ENCODE peak calls at places on chromosomes 13 and 19, in nine cellular contexts. I is AG10803, A is fibroblast of lung, N is thoracic aorta, M is HCT116, Z is SK-N-SH, H is psoas muscle, P is esophagus squamous epithelium, C is endodermal cell. B is an unnamed sample.

GRCh38 chr13:70333752-70334151 is 225.5 kb upstream of the KLHL1 start:
- DNase-seq in M (no peak), C (no peak), N (no peak), Z (no peak), I (no peak), A (no peak), H (no peak), P (no peak), B (no peak)

GRCh38 chr13:109666656-109667448 is 119.5 kb downstream of the IRS2 start:
- DNase-seq in H (no peak), P (no peak), A (peak), N (no peak), M (no peak), I (peak), Z (peak), C (no peak), B (peak)

GRCh38 chr19:32976223-32976805 is 4.3 kb downstream of the FAAP24 start:
- DNase-seq in A (peak), N (no peak), H (peak), I (peak), P (no peak), M (peak), C (peak), Z (peak), B (peak)

GRCh38 chr19:45817010-45817724 is 2.1 kb upstream of the RSPH6A start:
- DNase-seq in H (peak), M (peak), I (peak), C (peak), N (peak), Z (peak), A (peak), P (peak), B (peak)

GRCh38 chr13:110303644-110304043 is 3.3 kb downstream of the COL4A1 start:
- DNase-seq in N (no peak), I (no peak), M (no peak), A (no peak), H (no peak), Z (no peak), C (no peak), P (no peak), B (no peak)

GRCh38 chr13:97914537-97914936 is 38.9 kb upstream of the IPO5 start:
- DNase-seq in P (no peak), I (peak), Z (no peak), C (no peak), A (peak), M (no peak), H (no peak), N (no peak), B (no peak)

GRCh38 chr13:72029981-72030380 is 163.0 kb upstream of the DACH1 start:
- DNase-seq in Z (no peak), I (no peak), A (no peak), N (no peak), H (no peak), M (no peak), C (no peak), P (no peak), B (no peak)

GRCh38 chr13:51825165-51825592 is 19.8 kb downstream of the TMEM272 start:
- DNase-seq in N (no peak), M (no peak), P (no peak), Z (no peak), I (peak), H (no peak), A (peak), C (no peak), B (peak)

GRCh38 chr19:6066661-6067646 is 43.3 kb downstream of the RFX2 start:
- DNase-seq in M (no peak), H (peak), N (peak), C (peak), A (peak), Z (peak), P (peak), I (peak), B (peak)

GRCh38 chr19:49451430-49452181 is at the start of gene PIH1D1:
- DNase-seq in A (peak), N (peak), Z (peak), P (peak), M (peak), C (peak), I (peak), H (peak), B (peak)

GRCh38 chr13:110127986-110128511 is 178.9 kb downstream of the COL4A1 start:
- DNase-seq in Z (no peak), I (peak), M (no peak), H (no peak), A (peak), N (no peak), P (no peak), C (no peak), B (peak)

GRCh38 chr13:101757446-101758039 is 305.1 kb downstream of the ITGBL1 start:
- DNase-seq in N (no peak), A (peak), M (no peak), Z (peak), P (no peak), C (no peak), H (no peak), I (peak), B (peak)

GRCh38 chr13:79936368-79937136 is 404.4 kb downstream of the SPRY2 start:
- DNase-seq in A (peak), Z (peak), N (peak), C (no peak), P (no peak), I (peak), M (no peak), H (no peak), B (peak)

GRCh38 chr13:26561636-26562537 is 4.4 kb downstream of the WASF3 start:
- DNase-seq in I (peak), H (no peak), M (no peak), N (no peak), P (no peak), A (peak), Z (peak), C (no peak), B (peak)

GRCh38 chr19:51959791-51960190 is 26.8 kb downstream of the ZNF350 start:
- DNase-seq in H (no peak), M (no peak), Z (no peak), A (no peak), N (no peak), C (no peak), P (no peak), I (no peak), B (no peak)

GRCh38 chr13:93800342-93800741 is 573.7 kb downstream of the GPC6 start:
- DNase-seq in N (no peak), P (no peak), M (no peak), A (no peak), I (no peak), H (no peak), C (no peak), Z (no peak), B (no peak)

GRCh38 chr19:35146746-35147466 is 3.9 kb downstream of the FXYD7 start:
- DNase-seq in N (no peak), H (no peak), P (no peak), C (no peak), M (no peak), Z (no peak), I (no peak), A (no peak), B (no peak)

GRCh38 chr13:70162141-70162540 is 53.9 kb upstream of the KLHL1 start:
- DNase-seq in C (peak), N (no peak), I (no peak), Z (no peak), M (no peak), H (no peak), P (no peak), A (no peak), B (no peak)

GRCh38 chr19:18294467-18294864 is 13.0 kb upstream of the JUND start:
- DNase-seq in H (peak), A (peak), C (peak), I (no peak), N (no peak), M (no peak), Z (peak), P (no peak), B (no peak)

GRCh38 chr13:41019027-41019487 is at the start of gene ELF1:
- DNase-seq in N (no peak), M (peak), Z (no peak), A (peak), P (peak), I (peak), C (no peak), H (no peak), B (peak)

GRCh38 chr19:38319421-38320258 is at the start of gene KCNK6:
- DNase-seq in H (peak), P (no peak), M (no peak), N (no peak), C (peak), A (peak), I (peak), Z (peak), B (peak)

GRCh38 chr13:44093607-44094583 is 214.2 kb downstream of the LACC1 start:
- DNase-seq in I (no peak), M (no peak), A (peak), Z (no peak), N (no peak), P (no peak), C (no peak), H (no peak), B (no peak)

GRCh38 chr13:25227690-25228089 is 55.6 kb upstream of the AMER2 start:
- DNase-seq in M (no peak), C (no peak), P (no peak), N (no peak), Z (no peak), H (no peak), I (no peak), A (no peak), B (no peak)

GRCh38 chr19:19305066-19305465 is 15.2 kb downstream of the SUGP1 start:
- DNase-seq in N (no peak), I (no peak), H (no peak), C (no peak), M (no peak), A (no peak), P (no peak), Z (no peak), B (no peak)

GRCh38 chr19:32317045-32317444 is 28.4 kb upstream of the ZNF507 start:
- DNase-seq in N (no peak), A (no peak), P (no peak), M (no peak), C (peak), Z (no peak), H (no peak), I (no peak), B (no peak)

GRCh38 chr19:38713227-38713649 is 31.0 kb downstream of the CAPN12 start:
- DNase-seq in M (no peak), Z (no peak), H (peak), C (no peak), A (no peak), I (no peak), P (no peak), N (no peak), B (no peak)

GRCh38 chr13:101915333-101915732 is 462.9 kb downstream of the ITGBL1 start:
- DNase-seq in M (no peak), C (no peak), Z (peak), P (no peak), N (no peak), I (no peak), A (no peak), H (no peak), B (no peak)

GRCh38 chr19:15124572-15125231 is 17.5 kb downstream of the SYDE1 start:
- DNase-seq in Z (peak), P (no peak), I (no peak), C (no peak), N (no peak), A (no peak), H (peak), M (no peak), B (no peak)

GRCh38 chr19:17337675-17338439 is 504 bp downstream of the GTPBP3 start:
- DNase-seq in A (no peak), Z (peak), N (no peak), P (no peak), C (no peak), M (no peak), H (no peak), I (no peak), B (no peak)

GRCh38 chr19:55552620-55553019 is 7.3 kb upstream of the SBK3 start:
- DNase-seq in I (peak), Z (no peak), C (no peak), P (no peak), H (no peak), A (peak), N (no peak), M (no peak), B (peak)

GRCh38 chr13:106182404-106182803 is 353.1 kb downstream of the EFNB2 start:
- DNase-seq in Z (no peak), M (peak), H (no peak), N (no peak), C (no peak), A (peak), P (no peak), I (peak), B (peak)
- H3K4me3 ChIP-seq in Z (no peak), M (no peak), H (no peak), N (no peak), C (no peak), A (no peak), P (no peak), I (no peak), B (no peak)

DNA sequence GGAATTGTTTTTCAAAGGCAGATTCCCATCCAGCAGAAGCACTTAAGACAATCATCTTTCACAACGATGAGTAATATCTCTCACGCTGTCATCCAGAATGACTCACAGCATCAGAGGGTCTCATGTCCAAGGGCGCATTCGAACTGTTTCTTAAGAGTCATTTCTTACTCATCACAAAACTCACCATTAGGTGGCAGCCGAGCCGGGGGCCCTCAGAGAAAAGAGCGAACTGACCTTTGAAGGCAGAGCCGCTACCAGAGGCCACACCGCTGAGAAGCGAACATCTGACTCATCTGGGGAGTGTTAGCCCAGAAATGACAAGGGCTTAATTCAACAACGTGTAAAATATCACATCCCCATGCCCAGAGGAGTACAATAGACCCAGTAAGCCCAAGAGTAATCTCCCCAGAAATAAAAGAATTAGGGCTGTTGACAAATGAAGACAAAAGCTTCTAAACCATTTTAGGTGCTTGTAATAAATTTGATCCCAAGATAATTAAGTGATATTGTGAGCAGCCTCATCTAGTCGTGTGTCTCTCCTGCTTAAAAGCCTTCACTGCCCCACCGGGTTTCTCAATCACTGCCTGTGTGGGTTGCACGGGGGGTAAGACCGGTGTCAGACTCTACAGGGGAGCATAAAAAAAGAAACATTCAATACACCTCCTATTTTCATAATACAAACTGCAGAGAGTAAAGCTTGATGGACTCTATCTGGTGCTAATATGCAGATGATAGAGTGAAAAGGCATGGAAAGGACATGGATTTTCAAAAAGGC is 96.2 kb downstream of the CYSLTR2 start:
- DNase-seq in M (peak), Z (peak), C (peak), P (peak), N (peak), I (peak), H (peak), A (peak), B (peak)
- TF ChIP-seq CTCF in M (peak), Z (peak), C (peak), P (peak), N (peak), I (peak), H (peak), A (peak), B (peak)

GRCh38 chr19:39996811-39997594 is at the start of gene ZNF546:
- DNase-seq in A (peak), N (peak), Z (peak), I (peak), P (peak), C (peak), H (peak), M (peak), B (peak)
- H3K4me3 ChIP-seq in A (peak), N (peak), Z (peak), I (peak), P (peak), C (peak), H (peak), M (peak), B (peak)

GRCh38 chr13:114089341-114089740 is 43.1 kb downstream of the RASA3 start:
- DNase-seq in M (no peak), H (peak), P (no peak), N (no peak), Z (no peak), I (no peak), A (no peak), C (peak), B (no peak)

GRCh38 chr13:114088863-114089262 is 43.6 kb downstream of the RASA3 start:
- DNase-seq in A (no peak), H (no peak), I (no peak), Z (no peak), N (no peak), P (no peak), M (no peak), C (no peak), B (no peak)

GRCh38 chr13:114087430-114087829 is 45.0 kb downstream of the RASA3 start:
- DNase-seq in P (no peak), H (peak), C (peak), A (no peak), Z (no peak), I (no peak), M (no peak), N (no peak), B (no peak)

GRCh38 chr13:114089751-114090400 is 42.5 kb downstream of the RASA3 start:
- DNase-seq in I (no peak), N (no peak), A (no peak), Z (no peak), H (peak), M (no peak), C (peak), P (no peak), B (no peak)

DNA sequence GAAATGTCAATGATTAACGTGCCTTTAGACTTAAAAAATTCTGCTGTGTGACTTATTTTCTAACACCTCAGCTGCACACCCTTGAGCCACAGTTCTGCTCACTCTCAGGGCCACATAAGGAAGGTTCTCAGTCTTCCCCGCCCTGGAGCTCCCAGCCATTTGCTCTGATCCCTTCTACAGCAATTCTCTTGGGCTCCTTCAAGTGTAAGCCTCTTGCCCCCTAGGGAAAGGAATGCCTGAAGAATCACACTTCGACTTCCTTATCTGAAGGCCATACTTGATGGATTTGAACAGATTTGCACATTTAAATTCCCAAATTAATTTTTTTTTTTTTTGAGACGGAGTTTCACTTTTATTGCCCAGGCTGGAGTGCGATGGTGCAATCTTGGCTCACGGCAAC is 44.2 kb downstream of the RASA3 start:
- DNase-seq in I (no peak), N (no peak), C (peak), H (no peak), Z (no peak), A (no peak), M (no peak), P (no peak), B (no peak)
- TF ChIP-seq CTCF in I (no peak), N (no peak), C (peak), H (no peak), Z (no peak), A (no peak), M (no peak), P (no peak), B (no peak)

GRCh38 chr19:1685046-1685445 is 32.6 kb upstream of the TCF3 start:
- DNase-seq in I (no peak), A (no peak), Z (peak), H (no peak), C (peak), M (no peak), P (no peak), N (no peak), B (no peak)

GRCh38 chr19:1691589-1692290 is 39.3 kb upstream of the TCF3 start:
- DNase-seq in P (no peak), N (no peak), C (no peak), H (no peak), A (no peak), M (no peak), Z (peak), I (no peak), B (no peak)

DNA sequence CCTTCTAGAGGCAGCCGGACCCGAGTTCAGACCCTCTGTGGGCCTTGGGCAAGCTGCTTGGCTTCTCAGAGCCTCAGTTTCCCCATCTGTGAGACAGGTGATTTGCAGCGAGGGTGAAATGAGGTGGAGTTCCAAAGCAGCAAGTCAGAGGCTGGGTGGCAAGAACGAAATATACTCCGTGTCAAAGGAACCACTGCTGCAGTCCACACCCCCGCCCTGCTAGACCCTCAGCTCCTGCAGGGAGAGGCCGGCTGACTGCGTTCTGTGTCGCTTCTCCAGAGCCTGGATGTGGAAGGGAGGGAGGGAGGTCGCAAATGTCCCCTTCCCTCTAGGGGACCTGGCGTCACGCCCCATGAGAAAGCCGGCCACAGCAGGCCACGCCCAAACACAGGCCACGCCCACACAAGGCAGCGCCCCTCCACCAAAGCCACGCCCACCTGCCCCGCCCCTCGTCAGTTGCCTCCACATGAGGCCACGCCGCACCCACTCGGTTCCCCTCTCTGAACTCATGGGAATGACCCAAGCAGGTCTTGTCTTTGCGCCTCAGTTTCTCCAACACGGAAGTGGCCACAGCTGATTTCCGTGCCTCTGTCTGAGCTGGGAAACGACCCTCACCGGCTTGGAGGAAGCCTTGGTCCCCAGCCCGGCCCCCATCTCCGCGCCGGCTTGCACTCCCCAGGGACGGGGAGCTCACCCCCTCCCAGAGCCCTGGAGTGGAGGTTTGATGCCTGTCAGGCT is 38.3 kb upstream of the TCF3 start:
- DNase-seq in Z (peak), H (no peak), N (no peak), M (no peak), A (no peak), I (no peak), P (no peak), C (peak), B (peak)
- H3K4me3 ChIP-seq in Z (no peak), H (no peak), N (no peak), M (no peak), A (no peak), I (no peak), P (no peak), C (no peak), B (no peak)

GRCh38 chr19:41187884-41188279 is 5.1 kb upstream of the CYP2S1 start:
- DNase-seq in H (no peak), C (no peak), P (no peak), M (no peak), I (no peak), Z (no peak), N (no peak), A (no peak), B (no peak)
- TF ChIP-seq CTCF in H (no peak), C (no peak), P (no peak), M (no peak), I (no peak), Z (no peak), N (no peak), A (no peak), B (no peak)

GRCh38 chr19:7730286-7731217 is 1.4 kb downstream of the CLEC4G start:
- DNase-seq in N (no peak), C (peak), M (no peak), Z (no peak), I (no peak), A (no peak), H (no peak), P (no peak), B (no peak)
- H3K4me3 ChIP-seq in N (peak), C (no peak), M (no peak), Z (no peak), I (no peak), A (no peak), H (no peak), P (no peak), B (no peak)

B was measured in fibroblast of pulmonary artery.